ENCODE peak calls at places on chromosomes 11 and 22, in seven cellular contexts. T, U, I, P, V, A and Y are unnamed samples.

GRCh38 chr22:25110596-25110845 is 89.1 kb upstream of the CRYBB3 start:
- DNase-seq in T (peak; percentile 2), U (no peak), I (no peak), P (no peak), V (no peak), A (no peak), Y (no peak)

GRCh38 chr22:26642465-26643367 is 14.7 kb upstream of the MIAT start:
- DNase-seq in T (no peak), U (no peak), I (peak; percentile 71), P (peak; percentile 32), V (no peak), A (no peak), Y (peak; percentile 87)

GRCh38 chr11:76445122-76446084 is 585 bp downstream of the EMSY start:
- DNase-seq in T (peak; percentile 42), U (peak; percentile 90), I (peak; percentile 94), P (peak; percentile 75), V (peak; percentile 82), A (peak; percentile 93), Y (peak; percentile 93)

GRCh38 chr11:83063073-83063754 is 8.5 kb downstream of the RAB30 start:
- DNase-seq in T (no peak), U (peak; percentile 33), I (peak; percentile 28), P (no peak), V (peak; percentile 47), A (no peak), Y (no peak)

GRCh38 chr11:64164392-64165312 is 1.3 kb downstream of the MACROD1 start:
- DNase-seq in T (no peak), U (no peak), I (peak; percentile 67), P (peak; percentile 65), V (peak; percentile 7), A (no peak), Y (peak; percentile 72)

GRCh38 chr22:27581688-27582087 is 219.9 kb downstream of the MN1 start:
- DNase-seq in T (no peak), U (peak; percentile 17), I (no peak), P (peak; percentile 91), V (no peak), A (peak; percentile 56), Y (no peak)

GRCh38 chr11:133929401-133930052 is 27.2 kb downstream of the IGSF9B start:
- DNase-seq in T (no peak), U (no peak), I (no peak), P (no peak), V (no peak), A (no peak), Y (no peak)

GRCh38 chr22:46238541-46238940 is 11.6 kb downstream of the CDPF1 start:
- DNase-seq in T (no peak), U (no peak), I (no peak), P (no peak), V (no peak), A (no peak), Y (no peak)

GRCh38 chr22:22879675-22880029 is 8.0 kb upstream of the IGLL5 start:
- DNase-seq in T (no peak), U (no peak), I (no peak), P (no peak), V (no peak), A (no peak), Y (no peak)

GRCh38 chr22:22880645-22881044 is 7.0 kb upstream of the IGLL5 start:
- DNase-seq in T (no peak), U (no peak), I (no peak), P (no peak), V (no peak), A (no peak), Y (peak; percentile 23)

GRCh38 chr22:22878211-22878570 is 9.4 kb upstream of the IGLL5 start:
- DNase-seq in T (no peak), U (no peak), I (no peak), P (no peak), V (no peak), A (no peak), Y (peak; percentile 33)

GRCh38 chr22:22878801-22879674 is 8.6 kb upstream of the IGLL5 start:
- DNase-seq in T (no peak), U (no peak), I (no peak), P (no peak), V (no peak), A (no peak), Y (peak; percentile 48)

DNA sequence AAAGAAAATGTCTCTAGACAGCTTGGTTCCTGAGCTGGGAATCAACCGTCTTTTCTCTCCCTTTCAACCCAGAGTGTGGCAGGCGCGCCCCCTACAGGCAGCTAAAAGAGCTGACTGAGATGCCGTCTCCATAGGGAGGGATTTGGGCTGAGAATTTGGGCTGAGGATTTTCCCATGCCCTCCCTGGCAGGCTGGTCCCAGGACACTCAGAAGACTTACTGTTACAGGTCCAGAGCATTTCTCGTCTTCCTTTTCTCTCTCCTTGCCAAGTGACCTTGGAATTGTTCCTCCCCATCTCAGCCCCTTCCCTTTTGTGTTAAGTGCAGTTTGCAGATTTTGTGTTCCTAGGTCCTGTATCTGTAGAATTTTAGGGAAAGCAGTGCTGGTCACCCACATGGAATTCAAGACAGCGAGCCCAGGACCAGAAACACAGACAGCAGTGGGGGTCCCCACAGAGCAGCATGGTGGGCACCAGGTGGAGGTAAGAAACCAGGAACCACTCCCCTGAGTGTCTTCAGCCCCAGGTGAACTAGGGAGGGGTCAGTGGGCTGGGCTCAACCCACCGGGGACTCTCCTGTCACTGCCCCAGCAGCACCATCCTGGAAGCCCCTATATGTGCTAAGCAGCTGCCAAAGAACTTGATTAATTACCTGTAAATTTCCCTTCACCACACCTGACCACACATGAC is 9.9 kb upstream of the IGLL5 start:
- DNase-seq in T (no peak), U (peak; percentile 45), I (peak; percentile 89), P (peak; percentile 50), V (no peak), A (peak; percentile 78), Y (peak; percentile 93)
- H3K27me3 ChIP-seq in T (no peaks in the 10 kb centered on the region), U (peaks cover 6% of the 10 kb centered on the region), I (peaks cover 90% of the 10 kb centered on the region), P (peaks cover 59% of the 10 kb centered on the region), V (no peaks in the 10 kb centered on the region), A (no peaks in the 10 kb centered on the region), Y (peaks cover 16% of the 10 kb centered on the region)

GRCh38 chr11:14641801-14642200 is 1.8 kb upstream of the PDE3B start:
- DNase-seq in T (no peak), U (no peak), I (no peak), P (no peak), V (no peak), A (no peak), Y (no peak)

GRCh38 chr11:14642453-14642852 is 1.2 kb upstream of the PDE3B start:
- DNase-seq in T (no peak), U (no peak), I (no peak), P (no peak), V (no peak), A (no peak), Y (no peak)

GRCh38 chr11:14644396-14645246 is 1.0 kb downstream of the PDE3B start:
- DNase-seq in T (no peak), U (no peak), I (peak; percentile 68), P (peak; percentile 29), V (peak; percentile 30), A (peak; percentile 21), Y (peak; percentile 84)

GRCh38 chr11:14643697-14644395 is at the start of gene PDE3B:
- DNase-seq in T (no peak), U (peak; percentile 27), I (peak; percentile 91), P (peak; percentile 84), V (no peak), A (peak; percentile 92), Y (peak; percentile 94)

DNA sequence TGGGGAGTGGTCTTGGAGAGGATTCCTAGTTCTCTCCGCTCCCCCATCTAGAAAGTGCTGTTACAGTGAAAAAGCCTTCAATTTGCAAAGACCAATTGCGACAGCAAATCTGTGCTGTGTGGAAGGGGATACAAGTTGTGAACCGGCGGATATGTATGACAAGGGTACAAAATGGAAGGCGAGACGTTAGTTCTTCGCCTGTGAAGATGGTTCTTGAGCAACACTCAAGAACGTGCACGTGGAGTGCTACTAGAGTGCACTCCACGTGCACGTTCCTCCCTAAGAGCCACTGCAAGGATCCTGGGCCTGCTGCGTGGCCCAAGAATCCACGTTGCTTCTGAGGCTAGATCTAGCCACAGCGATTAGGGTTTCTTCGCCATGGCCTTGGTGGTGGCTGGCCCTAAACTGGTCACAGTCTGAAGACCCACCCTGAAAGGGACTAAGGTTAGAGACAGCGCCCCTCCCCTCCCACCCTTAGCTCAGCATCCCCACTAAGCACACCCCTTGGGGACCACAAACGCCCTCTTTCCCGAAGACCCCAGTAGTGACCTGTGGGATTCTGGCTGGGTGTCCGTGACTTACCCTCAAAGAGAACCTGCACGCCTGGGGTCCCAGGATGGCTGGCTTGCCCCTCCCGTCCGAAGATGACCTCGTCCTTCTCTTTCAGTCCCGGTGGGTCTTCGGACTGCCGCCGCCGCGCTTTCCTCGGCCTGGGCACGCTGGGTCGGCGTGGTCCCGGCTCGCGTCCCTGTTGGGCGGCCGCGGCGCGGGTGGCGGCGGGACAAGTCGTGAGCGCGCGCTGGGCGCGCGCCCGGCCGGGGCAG is 519 bp upstream of the PDE3B start:
- DNase-seq in T (no peak), U (no peak), I (peak; percentile 5), P (no peak), V (no peak), A (no peak), Y (peak; percentile 44)
- H3K4me1 ChIP-seq in T (peaks cover 23% of the 10 kb centered on the region), U (no peaks in the 10 kb centered on the region), I (peaks cover 10% of the 10 kb centered on the region), P (peaks cover 40% of the 10 kb centered on the region), V (no peaks in the 10 kb centered on the region), A (peaks cover 14% of the 10 kb centered on the region), Y (no peaks in the 10 kb centered on the region)

DNA sequence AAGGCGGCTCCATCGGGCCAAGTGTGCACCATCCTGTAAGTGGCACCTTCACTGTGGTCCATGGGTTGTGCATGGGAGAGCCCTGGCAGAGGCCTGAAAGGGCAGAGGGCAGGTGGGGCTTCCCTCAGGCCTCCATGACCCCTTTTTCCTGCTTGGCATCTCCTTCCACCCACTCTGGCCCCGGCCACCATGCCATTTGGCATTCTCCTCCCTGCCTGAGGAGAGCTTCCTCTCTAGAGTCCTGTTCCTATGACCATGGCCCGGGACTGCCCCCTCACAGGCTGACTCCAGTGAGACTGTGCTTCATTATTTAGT is 4.9 kb downstream of the OTOG start:
- DNase-seq in T (no peak), U (no peak), I (no peak), P (no peak), V (no peak), A (no peak), Y (no peak)
- H3K27me3 ChIP-seq in T (no peaks in the 10 kb centered on the region), U (peaks cover 13% of the 10 kb centered on the region), I (no peaks in the 10 kb centered on the region), P (peaks cover 57% of the 10 kb centered on the region), V (peaks cover 10% of the 10 kb centered on the region), A (no peaks in the 10 kb centered on the region), Y (peaks cover 37% of the 10 kb centered on the region)

GRCh38 chr11:46348986-46349401 is 1.7 kb downstream of the DGKZ start:
- DNase-seq in T (no peak), U (no peak), I (no peak), P (no peak), V (no peak), A (no peak), Y (no peak)

GRCh38 chr11:46352063-46352841 is 5.0 kb downstream of the DGKZ start:
- DNase-seq in T (no peak), U (no peak), I (peak; percentile 85), P (no peak), V (peak; percentile 59), A (peak; percentile 64), Y (peak; percentile 92)

GRCh38 chr11:46351148-46351547 is 3.9 kb downstream of the DGKZ start:
- DNase-seq in T (no peak), U (no peak), I (no peak), P (no peak), V (no peak), A (no peak), Y (no peak)

GRCh38 chr11:46351606-46352005 is 4.3 kb downstream of the DGKZ start:
- DNase-seq in T (no peak), U (no peak), I (no peak), P (no peak), V (no peak), A (no peak), Y (no peak)

DNA sequence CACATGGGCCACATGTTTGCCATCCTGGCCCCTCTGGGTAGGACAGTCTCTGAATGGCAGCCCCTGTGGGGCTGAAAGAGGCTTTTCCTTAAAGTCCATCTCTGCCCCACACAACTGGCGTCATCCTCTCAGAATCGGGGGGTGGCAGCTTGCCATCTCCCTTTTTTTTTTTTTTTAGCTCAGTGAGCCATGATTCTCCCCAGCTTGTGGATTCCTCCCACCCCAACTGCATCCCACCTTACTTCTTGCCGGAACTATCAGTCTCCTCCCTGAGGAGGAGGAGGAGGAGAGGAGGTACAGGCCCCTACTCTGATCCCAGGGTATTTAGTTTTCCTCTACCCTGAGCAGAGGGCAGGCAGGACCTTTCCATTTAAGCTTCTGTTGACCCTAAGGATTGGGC is 3.4 kb downstream of the DGKZ start:
- DNase-seq in T (no peak), U (no peak), I (no peak), P (no peak), V (no peak), A (no peak), Y (no peak)
- H3K4me1 ChIP-seq in T (peaks cover 27% of the 10 kb centered on the region), U (peaks cover 19% of the 10 kb centered on the region), I (peaks cover 59% of the 10 kb centered on the region), P (peaks cover 72% of the 10 kb centered on the region), V (no peaks in the 10 kb centered on the region), A (peaks cover 14% of the 10 kb centered on the region), Y (peaks cover 10% of the 10 kb centered on the region)